ENCODE peak calls at places on chromosomes 12 and 14, in nine cellular contexts. H is progenitor cell of endocrine pancreas; S is colonic mucosa; W is activated T-helper 9 cell treated with anti-CD3 and anti-CD28 coated beads, Interleukin-2, amount 50 U/mL, for 16 hours; D is NCI-H1436 treated with DMSO at 0.1 percent for 48 hours; L is omental fat pad; U is fibroblast of lung; K is RCC 7860; J is psoas muscle. M is an unnamed sample.

GRCh38 chr12:116736962-116737773 is 701 bp downstream of the SPRING1 start:
- DNase-seq in S (peak), W (no peak), J (no peak), H (peak), K (no peak), U (no peak), D (no peak), L (no peak), M (peak)

GRCh38 chr12:63045020-63045860 is 105.8 kb downstream of the AVPR1A start:
- DNase-seq in J (no peak), W (no peak), L (no peak), D (no peak), U (peak), K (peak), H (no peak), S (no peak), M (no peak)

GRCh38 chr14:73718742-73719251 is 4.6 kb upstream of the PNMA1 start:
- DNase-seq in J (no peak), H (peak), W (no peak), L (no peak), D (no peak), U (no peak), K (no peak), S (no peak), M (no peak)

GRCh38 chr14:93892923-93893549 is 34.1 kb upstream of the FAM181A start:
- DNase-seq in J (peak), W (peak), K (no peak), U (peak), H (peak), D (no peak), S (peak), L (peak), M (peak)

GRCh38 chr14:95691591-95691990 is 5.4 kb downstream of the TCL1B start:
- DNase-seq in U (no peak), L (no peak), J (no peak), H (no peak), D (no peak), S (no peak), W (no peak), K (no peak), M (no peak)

GRCh38 chr12:105369014-105369413 is 38.5 kb downstream of the C12orf75 start:
- DNase-seq in U (peak), W (no peak), K (no peak), L (no peak), J (no peak), D (no peak), S (no peak), H (no peak), M (no peak)

GRCh38 chr14:63006515-63006914 is 38.7 kb downstream of the KCNH5 start:
- DNase-seq in W (no peak), L (no peak), K (no peak), H (no peak), D (no peak), S (no peak), U (no peak), J (no peak), M (no peak)

GRCh38 chr14:64463873-64464272 is 1.4 kb upstream of the AKAP5 start:
- DNase-seq in W (no peak), H (no peak), D (no peak), U (no peak), L (no peak), J (no peak), S (no peak), K (no peak), M (no peak)

GRCh38 chr12:49296034-49296835 is 1.3 kb downstream of the PRPH start:
- DNase-seq in H (peak), L (no peak), W (peak), D (no peak), S (peak), U (no peak), K (no peak), J (peak), M (peak)

GRCh38 chr12:122035292-122035691 is 13.6 kb downstream of the BCL7A start:
- DNase-seq in K (no peak), U (no peak), H (no peak), L (no peak), W (no peak), J (no peak), S (no peak), D (no peak), M (no peak)

GRCh38 chr12:50720085-50720484 is 43.8 kb upstream of the ATF1 start:
- DNase-seq in U (peak), K (no peak), J (no peak), W (no peak), S (no peak), H (no peak), D (no peak), L (no peak), M (no peak)

GRCh38 chr12:19778822-19779221 is 339.5 kb downstream of the AEBP2 start:
- DNase-seq in U (no peak), H (no peak), S (no peak), D (no peak), L (no peak), J (no peak), W (no peak), K (no peak), M (no peak)

GRCh38 chr12:26338574-26339572 is 143.5 kb downstream of the SSPN start:
- DNase-seq in W (no peak), D (no peak), S (no peak), K (peak), H (no peak), L (no peak), J (no peak), U (peak), M (no peak)

GRCh38 chr12:9710584-9711375 is 22.1 kb downstream of the CLECL1 start:
- DNase-seq in W (no peak), H (no peak), L (no peak), U (no peak), J (no peak), K (no peak), S (no peak), D (no peak), M (no peak)

GRCh38 chr12:120536064-120536791 is 2.1 kb downstream of the RNF10 start:
- DNase-seq in U (no peak), K (no peak), H (no peak), J (no peak), D (no peak), L (no peak), S (peak), W (no peak), M (no peak)

GRCh38 chr12:53938276-53939140 is at the start of gene HOXC13:
- DNase-seq in H (peak), L (no peak), S (peak), K (no peak), J (peak), W (no peak), U (no peak), D (no peak), M (no peak)

M was measured in left colon.